ENCODE peak calls at places on chromosomes 1 and 21, in six cellular contexts. T is AG04450, G is heart right ventricle, H is tibial nerve, V is left ventricle myocardium inferior, B is heart left ventricle. U is an unnamed sample.

GRCh38 chr1:167658574-167659328 is 28.7 kb downstream of the RCSD1 start:
- DNase-seq in B (no peak), G (no peak), V (no peak), H (no peak), T (no peak), U (no peak)

GRCh38 chr1:244353572-244354091 is 98.1 kb downstream of the ADSS2 start:
- DNase-seq in H (no peak), B (peak; percentile 76), G (peak; percentile 38), V (peak; percentile 22), T (peak; percentile 83), U (no peak)

GRCh38 chr1:58999676-59000075 is 215.8 kb upstream of the JUN start:
- DNase-seq in G (no peak), B (no peak), H (no peak), V (no peak), T (no peak), U (no peak)

GRCh38 chr1:111729271-111729921 is 9.8 kb downstream of the INKA2 start:
- DNase-seq in T (no peak), B (peak; percentile 76), H (no peak), V (peak; percentile 70), G (peak; percentile 63), U (peak; percentile 85)

GRCh38 chr1:38083541-38083940 is 36.9 kb upstream of the POU3F1 start:
- DNase-seq in H (no peak), V (no peak), T (no peak), G (no peak), B (no peak), U (peak; percentile 46)

GRCh38 chr1:243501002-243501401 is 245.2 kb downstream of the SDCCAG8 start:
- DNase-seq in T (peak; percentile 41), H (no peak), V (no peak), G (no peak), B (no peak), U (no peak)

GRCh38 chr1:3126756-3127718 is 58.0 kb downstream of the PRDM16 start:
- DNase-seq in T (no peak), V (no peak), G (no peak), B (no peak), H (no peak), U (no peak)

GRCh38 chr21:41510500-41510899 is 2.5 kb upstream of the TMPRSS2 start:
- DNase-seq in V (no peak), H (no peak), T (no peak), G (no peak), B (no peak), U (no peak)

GRCh38 chr1:206469411-206469932 is 804 bp upstream of the IKBKE start:
- DNase-seq in H (no peak), G (no peak), T (no peak), B (no peak), V (no peak), U (no peak)

GRCh38 chr1:7459915-7460314 is 311.2 kb upstream of the VAMP3 start:
- DNase-seq in T (no peak), V (no peak), H (no peak), G (no peak), B (no peak), U (peak; percentile 54)

GRCh38 chr1:7457811-7458210 is 313.3 kb upstream of the VAMP3 start:
- DNase-seq in B (no peak), H (no peak), G (no peak), T (no peak), V (no peak), U (no peak)

GRCh38 chr1:7462627-7463026 is 308.5 kb upstream of the VAMP3 start:
- DNase-seq in G (no peak), V (no peak), B (no peak), T (no peak), H (no peak), U (no peak)

GRCh38 chr1:7458946-7459345 is 312.1 kb upstream of the VAMP3 start:
- DNase-seq in T (no peak), H (no peak), G (no peak), B (no peak), V (no peak), U (no peak)

GRCh38 chr1:7460807-7461206 is 310.3 kb upstream of the VAMP3 start:
- DNase-seq in G (no peak), B (no peak), T (no peak), H (no peak), V (no peak), U (no peak)
- TF ChIP-seq CTCF in G (no peak), B (no peak), T (no peak), H (no peak), V (no peak), U (no peak)

DNA sequence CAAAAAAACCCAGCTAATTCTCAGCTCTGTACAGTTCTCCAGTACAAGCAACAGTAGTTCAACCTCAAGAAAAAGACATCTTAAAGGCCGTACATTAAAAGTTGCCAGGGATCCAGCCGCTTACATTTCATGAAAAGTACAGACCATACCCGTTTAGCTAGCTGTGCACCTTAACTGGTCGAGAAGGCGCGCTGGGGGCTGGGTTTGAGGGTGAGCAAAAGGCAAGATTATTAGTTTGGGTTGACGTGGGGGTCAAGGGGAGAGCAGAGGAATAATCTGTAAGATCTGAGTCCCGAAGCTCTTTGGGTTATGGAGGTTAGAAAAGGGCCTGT is 591 bp upstream of the PKN2 start:
- DNase-seq in V (peak; percentile 34), B (peak; percentile 43), G (peak; percentile 31), H (no peak), T (no peak), U (peak; percentile 24)
- TF ChIP-seq CTCF in V (no peak), B (no peak), G (no peak), H (no peak), T (no peak), U (no peak)

GRCh38 chr1:118987431-118988185 is 535 bp downstream of the TBX15 start:
- DNase-seq in V (no peak), T (no peak), B (peak; percentile 45), G (no peak), H (no peak), U (peak; percentile 60)
- TF ChIP-seq CTCF in V (no peak), T (no peak), B (no peak), G (no peak), H (peak; percentile 36), U (no peak)

DNA sequence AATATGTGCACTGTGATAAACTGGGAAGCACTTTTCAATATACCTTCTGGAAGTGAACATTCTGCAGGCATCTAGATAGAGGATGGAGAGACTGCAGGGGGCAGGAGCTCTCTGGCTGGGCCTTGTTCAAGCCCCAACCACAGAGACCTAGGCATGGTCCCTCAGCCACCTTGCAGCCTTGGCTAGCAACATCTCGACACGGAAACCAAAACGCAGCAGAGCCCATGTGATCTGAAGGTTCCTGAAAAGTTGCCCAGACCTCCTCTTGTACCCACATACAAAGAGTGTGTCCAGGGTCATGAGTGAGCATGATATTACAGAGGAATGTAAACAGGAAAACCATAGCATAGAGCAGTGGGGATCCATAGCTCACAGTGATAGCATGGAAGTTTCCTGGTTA is 33.1 kb upstream of the SAMD11 start:
- DNase-seq in B (no peak), V (no peak), H (no peak), G (no peak), T (no peak), U (no peak)
- TF ChIP-seq CTCF in B (no peak), V (no peak), H (no peak), G (no peak), T (peak; percentile 14), U (no peak)

GRCh38 chr1:80214888-80215540 is 1208.5 kb upstream of the ADGRL4 start:
- DNase-seq in G (no peak), V (no peak), B (no peak), H (no peak), T (no peak), U (no peak)

GRCh38 chr1:80212958-80213357 is 1206.4 kb upstream of the ADGRL4 start:
- DNase-seq in V (no peak), T (no peak), H (no peak), G (no peak), B (no peak), U (no peak)

GRCh38 chr1:80221319-80221718 is 1214.8 kb upstream of the ADGRL4 start:
- DNase-seq in V (no peak), H (no peak), B (no peak), G (no peak), T (no peak), U (no peak)

GRCh38 chr1:80217377-80217986 is 1211.0 kb upstream of the ADGRL4 start:
- DNase-seq in V (no peak), G (peak; percentile 5), T (peak; percentile 20), H (no peak), B (no peak), U (no peak)

GRCh38 chr1:80218112-80218511 is 1211.6 kb upstream of the ADGRL4 start:
- DNase-seq in G (no peak), T (peak; percentile 11), B (no peak), H (no peak), V (no peak), U (no peak)
- TF ChIP-seq CTCF in G (no peak), T (peak; percentile 77), B (peak; percentile 38), H (peak; percentile 36), V (peak; percentile 55), U (peak; percentile 69)

DNA sequence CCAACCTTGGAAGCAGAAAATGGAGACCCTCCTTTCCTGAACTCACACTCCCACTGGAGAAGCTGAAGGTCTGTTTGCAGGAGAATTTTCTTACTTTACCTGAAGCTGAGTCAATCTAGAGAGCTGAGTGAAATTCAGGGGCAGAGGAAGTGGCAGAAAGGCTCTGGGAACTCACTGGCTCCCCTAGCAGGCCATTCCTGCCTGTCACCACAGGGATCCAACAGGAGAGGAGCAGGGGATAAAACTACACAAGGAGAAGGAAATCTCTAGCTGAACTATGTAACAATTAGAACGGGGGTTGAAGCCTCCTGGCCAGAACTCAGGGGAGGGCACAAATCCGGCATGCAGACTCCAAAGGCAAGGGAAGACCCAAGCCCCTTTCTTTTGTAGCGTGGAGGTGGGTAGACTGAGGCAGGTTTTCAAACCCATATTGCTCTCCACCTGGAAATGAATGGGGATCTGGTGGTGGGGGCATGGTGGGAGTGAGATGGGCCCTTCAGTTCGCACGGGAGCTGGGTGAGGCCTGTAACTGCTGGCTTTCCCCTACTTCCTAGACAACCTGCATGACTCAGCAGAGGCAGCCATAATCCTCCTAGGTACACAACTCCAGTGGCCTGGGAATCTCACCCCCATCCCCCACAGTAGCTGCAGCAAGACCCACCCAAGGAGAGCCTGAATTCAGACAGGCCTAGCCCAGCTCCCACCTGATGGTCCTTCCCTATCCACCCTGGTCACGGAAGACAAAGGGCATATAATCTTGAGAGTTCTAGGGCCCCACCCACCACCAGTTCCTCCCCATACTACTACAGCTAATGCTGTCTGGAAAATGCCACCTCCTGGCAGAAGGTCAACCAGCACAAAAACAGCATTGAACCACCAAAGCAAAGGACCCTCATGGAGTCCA is 158.1 kb downstream of the LTN1 start:
- DNase-seq in H (no peak), T (no peak), V (no peak), G (no peak), B (no peak), U (no peak)
- TF ChIP-seq CTCF in H (no peak), T (no peak), V (no peak), G (no peak), B (no peak), U (no peak)

U was measured in glutamatergic neuron.